ENCODE peak calls at places on chromosomes 5 and 9, in eight cellular contexts. L is B cell; O is CD8-positive, alpha-beta T cell; C is activated CD4-positive, alpha-beta memory T cell treated with anti-CD3 and anti-CD28 coated beads, Interleukin-2, amount 10 ng/mL, durations not matched to agents 7 days and 5 days; G is mesendoderm; I is effector memory CD4-positive, alpha-beta T cell; J is KG1; K is caudate nucleus. Y is an unnamed sample.

GRCh38 chr9:79362100-79363081 is 209.4 kb upstream of the TLE4 start:
- DNase-seq in I (no peak), O (no peak), L (no peak), C (no peak), G (peak), K (no peak), J (no peak), Y (no peak)

GRCh38 chr5:82386576-82386975 is 108.4 kb upstream of the RPS23 start:
- DNase-seq in K (no peak), G (no peak), O (no peak), L (no peak), I (no peak), J (no peak), C (no peak), Y (no peak)

GRCh38 chr9:127007638-127008037 is 93.1 kb downstream of the RALGPS1 start:
- DNase-seq in C (no peak), G (peak), O (no peak), L (no peak), K (no peak), J (no peak), I (no peak), Y (no peak)

GRCh38 chr9:33734911-33735310 is 60.5 kb upstream of the PRSS3 start:
- DNase-seq in J (no peak), O (no peak), G (no peak), K (no peak), L (no peak), I (no peak), C (no peak), Y (no peak)

GRCh38 chr9:87107072-87107471 is 159.8 kb upstream of the GAS1 start:
- DNase-seq in O (no peak), K (no peak), L (no peak), G (peak), I (no peak), J (no peak), C (no peak), Y (no peak)

GRCh38 chr9:75001719-75002421 is 26.2 kb downstream of the CARNMT1 start:
- DNase-seq in O (no peak), C (no peak), K (no peak), I (no peak), L (peak), G (peak), J (peak), Y (no peak)

GRCh38 chr5:131212471-131213021 is 41.8 kb downstream of the LYRM7 start:
- DNase-seq in O (no peak), I (no peak), J (no peak), G (no peak), L (peak), C (no peak), K (no peak), Y (no peak)

GRCh38 chr5:124176692-124177091 is 569.7 kb downstream of the ZNF608 start:
- DNase-seq in I (no peak), O (no peak), L (no peak), J (no peak), G (peak), C (no peak), K (no peak), Y (no peak)

GRCh38 chr9:8874482-8874881 is 1074.9 kb upstream of the DMAC1 start:
- DNase-seq in K (no peak), I (no peak), O (no peak), J (no peak), L (no peak), C (no peak), G (peak), Y (no peak)

GRCh38 chr9:18208166-18209059 is 265.5 kb upstream of the ADAMTSL1 start:
- DNase-seq in G (peak), C (no peak), K (no peak), L (no peak), O (no peak), I (no peak), J (no peak), Y (no peak)

Y was measured in Peyer's patch.